ENCODE peak calls at places on chromosome 2, in four cellular contexts. F is cardiac muscle cell; Z is aorta; S is CD8-positive, alpha-beta T cell. L is an unnamed sample.

GRCh38 chr2:23533014-23533730 is 148.2 kb downstream of the KLHL29 start:
- DNase-seq in F (no peak), S (no peak), Z (no peak), L (no peak)

GRCh38 chr2:140998577-140998976 is 1132.2 kb downstream of the LRP1B start:
- DNase-seq in S (no peak), F (no peak), Z (no peak), L (no peak)

GRCh38 chr2:95006661-95007060 is 18.8 kb upstream of the MAL start:
- DNase-seq in S (no peak), F (no peak), Z (peak; percentile 9), L (no peak)

GRCh38 chr2:68468801-68469200 is 1.4 kb downstream of the APLF start:
- DNase-seq in Z (no peak), S (no peak), F (no peak), L (no peak)

GRCh38 chr2:62175728-62176127 is 20.2 kb upstream of the B3GNT2 start:
- DNase-seq in F (no peak), Z (no peak), S (no peak), L (no peak)

GRCh38 chr2:28717339-28717758 is 34.3 kb upstream of the PPP1CB start:
- DNase-seq in F (peak; percentile 94), S (no peak), Z (no peak), L (peak; percentile 69)

GRCh38 chr2:187169108-187169713 is 278.8 kb downstream of the CALCRL start:
- DNase-seq in F (peak; percentile 19), Z (no peak), S (no peak), L (no peak)

GRCh38 chr2:126496493-126496892 is 159.5 kb upstream of the GYPC start:
- DNase-seq in S (no peak), Z (no peak), F (no peak), L (no peak)

GRCh38 chr2:32926708-32927084 is 20.1 kb upstream of the LTBP1 start:
- DNase-seq in S (no peak), Z (no peak), F (peak; percentile 92), L (no peak)

GRCh38 chr2:162114291-162114690 is 37.8 kb downstream of the GCG start:
- DNase-seq in F (peak; percentile 58), Z (no peak), S (no peak), L (no peak)

GRCh38 chr2:127158614-127159290 is 51.8 kb upstream of the BIN1 start:
- DNase-seq in Z (no peak), F (no peak), S (no peak), L (no peak)

GRCh38 chr2:153940511-153940910 is 68.8 kb downstream of the GALNT13 start:
- DNase-seq in S (no peak), Z (no peak), F (peak; percentile 16), L (no peak)

GRCh38 chr2:233210843-233211600 is 40.5 kb upstream of the ATG16L1 start:
- DNase-seq in F (peak; percentile 96), S (no peak), Z (peak; percentile 93), L (peak; percentile 91)

GRCh38 chr2:15122915-15123314 is 438.2 kb downstream of the NBAS start:
- DNase-seq in F (no peak), S (no peak), Z (no peak), L (no peak)

GRCh38 chr2:74278694-74279093 is 64.5 kb downstream of the SLC4A5 start:
- DNase-seq in S (no peak), F (no peak), Z (no peak), L (no peak)

GRCh38 chr2:190432567-190433231 is 24.5 kb downstream of the MFSD6 start:
- DNase-seq in F (no peak), Z (no peak), S (no peak), L (no peak)

GRCh38 chr2:239116456-239117246 is 268.8 kb downstream of the TWIST2 start:
- DNase-seq in F (no peak), S (no peak), Z (no peak), L (no peak)

GRCh38 chr2:239111401-239112100 is 263.7 kb downstream of the TWIST2 start:
- DNase-seq in Z (no peak), S (no peak), F (no peak), L (no peak)

GRCh38 chr2:177131858-177132257 is 80.7 kb upstream of the HNRNPA3 start:
- DNase-seq in F (no peak), Z (no peak), S (no peak), L (no peak)

GRCh38 chr2:123103902-123104301 is 921.2 kb upstream of the CNTNAP5 start:
- DNase-seq in S (no peak), F (no peak), Z (no peak), L (no peak)

GRCh38 chr2:218260742-218261423 is at the start of gene GPBAR1:
- DNase-seq in S (no peak), F (no peak), Z (peak; percentile 79), L (no peak)

GRCh38 chr2:25165992-25166618 is 2.3 kb downstream of the POMC start:
- DNase-seq in Z (peak; percentile 62), S (peak; percentile 36), F (peak; percentile 5), L (no peak)

GRCh38 chr2:73730810-73731209 is 6.3 kb downstream of the TPRKB start:
- DNase-seq in S (no peak), Z (no peak), F (no peak), L (no peak)

GRCh38 chr2:98012561-98012979 is 16.8 kb upstream of the TMEM131 start:
- DNase-seq in S (no peak), F (no peak), Z (no peak), L (no peak)

GRCh38 chr2:12549641-12550040 is 167.1 kb upstream of the TRIB2 start:
- DNase-seq in Z (no peak), F (peak; percentile 19), S (no peak), L (no peak)

GRCh38 chr2:111028720-111029119 is 92.0 kb upstream of the BCL2L11 start:
- DNase-seq in F (peak; percentile 6), S (no peak), Z (no peak), L (no peak)

GRCh38 chr2:72141881-72142742 is 5.5 kb downstream of the CYP26B1 start:
- DNase-seq in Z (peak; percentile 71), F (no peak), S (no peak), L (no peak)

GRCh38 chr2:189267925-189268579 is 88.5 kb upstream of the COL5A2 start:
- DNase-seq in F (peak; percentile 75), S (no peak), Z (no peak), L (no peak)

GRCh38 chr2:64049633-64050220 is 30.5 kb upstream of the VPS54 start:
- DNase-seq in Z (no peak), F (peak; percentile 81), S (peak; percentile 53), L (no peak)

GRCh38 chr2:3968736-3969135 is 265.4 kb downstream of the DCDC2C start:
- DNase-seq in Z (no peak), S (no peak), F (no peak), L (no peak)

GRCh38 chr2:236535024-236535423 is 34.6 kb upstream of the ACKR3 start:
- DNase-seq in Z (no peak), F (peak; percentile 90), S (no peak), L (no peak)

GRCh38 chr2:231614559-231615057 is 21.9 kb downstream of the TEX44 start:
- DNase-seq in S (no peak), Z (peak; percentile 90), F (no peak), L (no peak)

GRCh38 chr2:30239308-30240161 is 8.2 kb downstream of the LBH start:
- DNase-seq in S (peak; percentile 48), F (peak; percentile 96), Z (peak; percentile 88), L (no peak)

GRCh38 chr2:2836343-2837070 is 505.4 kb upstream of the MYT1L start:
- DNase-seq in Z (no peak), S (no peak), F (no peak), L (no peak)

GRCh38 chr2:180717588-180717987 is 262.8 kb upstream of the UBE2E3 start:
- DNase-seq in F (no peak), S (no peak), Z (no peak), L (no peak)

GRCh38 chr2:180716186-180717180 is 263.9 kb upstream of the UBE2E3 start:
- DNase-seq in F (peak; percentile 61), S (no peak), Z (no peak), L (no peak)

GRCh38 chr2:180709392-180710145 is 270.8 kb upstream of the UBE2E3 start:
- DNase-seq in S (no peak), Z (no peak), F (no peak), L (no peak)

GRCh38 chr2:180720861-180721260 is 259.5 kb upstream of the UBE2E3 start:
- DNase-seq in Z (no peak), F (no peak), S (no peak), L (no peak)

GRCh38 chr2:180715044-180715443 is 265.4 kb upstream of the UBE2E3 start:
- DNase-seq in Z (no peak), S (no peak), F (no peak), L (no peak)
- H3K4me1 ChIP-seq in Z (no peaks in the 10 kb centered on the region), S (no peaks in the 10 kb centered on the region), F (no peaks in the 10 kb centered on the region), L (no peaks in the 10 kb centered on the region)

GRCh38 chr2:85793584-85793983 is 39.8 kb downstream of the ATOH8 start:
- DNase-seq in Z (no peak), S (no peak), F (no peak), L (no peak)
- H3K4me1 ChIP-seq in Z (peaks cover 3% of the 10 kb centered on the region), S (no peaks in the 10 kb centered on the region), F (no peaks in the 10 kb centered on the region), L (peaks cover 12% of the 10 kb centered on the region)

DNA sequence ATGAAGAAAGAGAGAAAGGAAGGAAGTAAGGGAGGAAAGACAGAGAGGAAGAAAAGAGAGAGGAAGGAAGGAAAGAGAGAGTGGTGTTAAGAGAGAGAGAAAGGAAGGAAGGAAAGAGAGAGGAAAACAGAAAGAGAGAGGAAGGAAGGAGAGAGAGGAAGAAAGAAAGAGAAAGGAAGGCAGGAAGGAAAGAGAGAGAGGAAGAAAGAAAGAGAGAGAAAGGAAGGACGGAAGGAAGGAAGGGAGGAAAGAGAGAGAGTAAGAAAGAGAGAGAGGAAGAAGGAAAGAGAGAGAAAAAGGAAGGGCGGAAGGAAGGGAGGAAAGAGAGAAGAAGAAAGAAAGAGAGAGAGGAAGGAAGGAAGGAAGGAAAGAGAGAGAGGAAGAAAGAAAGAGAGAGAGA is 127.4 kb downstream of the GALNT3 start:
- DNase-seq in S (no peak), Z (no peak), F (no peak), L (no peak)
- H3K4me1 ChIP-seq in S (no peaks in the 10 kb centered on the region), Z (no peaks in the 10 kb centered on the region), F (no peaks in the 10 kb centered on the region), L (no peaks in the 10 kb centered on the region)

DNA sequence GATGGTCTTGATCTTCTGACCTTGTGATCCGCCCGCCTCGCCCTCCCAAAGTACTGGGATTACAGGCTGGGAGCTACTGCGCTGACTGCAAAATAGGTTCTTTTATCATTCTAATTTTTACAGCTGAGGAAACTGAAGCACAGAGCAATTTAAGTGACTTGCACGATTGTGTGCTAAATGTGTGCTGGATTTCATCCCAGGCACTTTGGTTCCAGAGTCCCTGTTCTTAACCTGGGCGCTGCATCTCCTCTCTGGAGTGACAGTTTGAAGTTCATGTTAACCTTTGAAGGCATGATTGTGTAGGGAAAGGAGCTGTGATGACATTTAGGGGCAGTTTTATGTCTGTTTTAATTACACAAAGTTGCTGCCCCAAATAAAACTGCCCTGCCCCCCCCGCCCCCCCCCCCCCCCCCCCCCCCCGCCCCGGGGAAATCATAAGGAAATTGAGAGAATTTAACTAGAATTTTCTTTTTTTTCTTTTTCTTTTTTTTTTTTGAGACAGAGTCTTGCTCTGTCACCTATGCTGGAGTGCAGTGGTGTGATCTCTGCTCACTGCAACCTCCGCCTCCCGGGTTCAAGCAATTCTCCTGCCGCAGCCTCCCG is 5.6 kb downstream of the ACSL3 start:
- DNase-seq in Z (no peak), F (no peak), S (no peak), L (no peak)
- H3K4me1 ChIP-seq in Z (peaks cover 9% of the 10 kb centered on the region), F (peaks cover 49% of the 10 kb centered on the region), S (peaks cover 28% of the 10 kb centered on the region), L (peaks cover 41% of the 10 kb centered on the region)

GRCh38 chr2:27375513-27376099 is 4.9 kb downstream of the ZNF513 start:
- DNase-seq in Z (no peak), S (no peak), F (no peak), L (peak; percentile 53)
- H3K4me1 ChIP-seq in Z (no peaks in the 10 kb centered on the region), S (peaks cover 31% of the 10 kb centered on the region), F (peaks cover 17% of the 10 kb centered on the region), L (peaks cover 11% of the 10 kb centered on the region)